ENCODE peak calls at places on chromosomes 11 and 22, in ten cellular contexts. D is fibroblast of the aortic adventitia, U is A549, C is BJ, O is astrocyte, Q is AG09319, V is stomach, I is colonic mucosa, K is Calu3, F is natural killer cell. T is an unnamed sample.

GRCh38 chr11:19394525-19395016 is 153.8 kb upstream of the E2F8 start:
- DNase-seq in U (no peak), O (no peak), D (no peak), I (no peak), K (no peak), C (no peak), Q (no peak), F (no peak), V (no peak), T (no peak)

GRCh38 chr22:36331306-36331911 is 56.4 kb downstream of the MYH9 start:
- DNase-seq in F (peak), D (peak), U (peak), Q (no peak), C (peak), O (peak), V (peak), K (peak), I (peak), T (peak)

GRCh38 chr11:43950323-43950855 is 8.0 kb downstream of the C11orf96 start:
- DNase-seq in V (no peak), D (no peak), O (no peak), K (peak), Q (no peak), C (no peak), F (no peak), I (no peak), U (no peak), T (no peak)

GRCh38 chr11:22466809-22467208 is 128.6 kb downstream of the SLC17A6 start:
- DNase-seq in Q (peak), F (no peak), U (peak), V (no peak), O (peak), D (peak), K (no peak), C (peak), I (no peak), T (no peak)

GRCh38 chr11:114274637-114275036 is 21.6 kb upstream of the NNMT start:
- DNase-seq in V (no peak), U (no peak), O (no peak), D (no peak), I (no peak), Q (no peak), F (no peak), C (no peak), K (no peak), T (no peak)

GRCh38 chr22:24096401-24097115 is 84.7 kb upstream of the SUSD2 start:
- DNase-seq in Q (no peak), D (no peak), K (no peak), F (no peak), C (no peak), I (no peak), O (no peak), U (no peak), V (no peak), T (no peak)

GRCh38 chr11:44684886-44685285 is 41.9 kb upstream of the TSPAN18 start:
- DNase-seq in O (no peak), K (no peak), V (no peak), D (no peak), U (no peak), I (no peak), F (no peak), C (no peak), Q (no peak), T (no peak)

GRCh38 chr22:35437038-35437437 is 37.1 kb downstream of the MCM5 start:
- DNase-seq in C (no peak), V (no peak), D (no peak), O (no peak), F (no peak), U (peak), K (peak), I (no peak), Q (no peak), T (no peak)

GRCh38 chr11:82701847-82702520 is 31.7 kb downstream of the FAM181B start:
- DNase-seq in V (no peak), K (peak), I (peak), O (no peak), F (no peak), Q (no peak), D (peak), C (no peak), U (peak), T (peak)

GRCh38 chr11:70731670-70732492 is 333.6 kb downstream of the CTTN start:
- DNase-seq in C (no peak), F (no peak), I (no peak), D (no peak), U (no peak), O (no peak), V (no peak), K (no peak), Q (no peak), T (no peak)

GRCh38 chr11:29914203-29914930 is 102.5 kb downstream of the KCNA4 start:
- DNase-seq in I (no peak), Q (no peak), O (no peak), K (no peak), V (no peak), D (no peak), U (no peak), C (no peak), F (no peak), T (no peak)

GRCh38 chr11:32982626-32983025 is 33.1 kb upstream of the DEPDC7 start:
- DNase-seq in O (no peak), V (no peak), D (no peak), I (no peak), Q (no peak), U (no peak), C (no peak), K (no peak), F (no peak), T (no peak)

GRCh38 chr11:18394928-18395734 is 768 bp downstream of the LDHA start:
- DNase-seq in D (no peak), I (peak), O (peak), V (peak), Q (no peak), F (no peak), U (peak), C (no peak), K (no peak), T (no peak)

GRCh38 chr22:45776313-45776585 is 104.6 kb downstream of the ATXN10 start:
- DNase-seq in K (no peak), O (no peak), C (no peak), Q (no peak), D (no peak), V (no peak), F (no peak), I (no peak), U (no peak), T (no peak)

GRCh38 chr11:128776434-128777284 is 82.8 kb downstream of the FLI1 start:
- DNase-seq in K (peak), C (no peak), I (no peak), Q (no peak), F (no peak), V (peak), O (no peak), U (peak), D (peak), T (no peak)

GRCh38 chr11:122910775-122911174 is 28.2 kb downstream of the JHY start:
- DNase-seq in V (no peak), D (peak), U (peak), K (no peak), I (no peak), C (no peak), O (peak), F (no peak), Q (no peak), T (peak)

GRCh38 chr11:68216171-68216938 is 3.3 kb upstream of the KMT5B start:
- DNase-seq in F (no peak), O (no peak), U (no peak), I (peak), K (peak), C (no peak), V (peak), D (no peak), Q (no peak), T (no peak)

GRCh38 chr11:129639300-129639699 is 176.3 kb upstream of the TMEM45B start:
- DNase-seq in K (peak), U (peak), Q (peak), V (no peak), C (peak), I (no peak), O (peak), D (peak), F (no peak), T (peak)

GRCh38 chr11:103228807-103229206 is 119.6 kb downstream of the DYNC2H1 start:
- DNase-seq in F (no peak), V (no peak), U (no peak), I (no peak), C (no peak), K (no peak), O (no peak), Q (no peak), D (no peak), T (no peak)

GRCh38 chr11:118635237-118635591 is 27.8 kb downstream of the PHLDB1 start:
- DNase-seq in O (no peak), D (no peak), V (no peak), I (no peak), C (no peak), U (no peak), K (no peak), Q (no peak), F (no peak), T (no peak)

GRCh38 chr22:45298934-45299505 is 10.7 kb upstream of the FAM118A start:
- DNase-seq in K (no peak), D (no peak), V (no peak), I (no peak), Q (no peak), F (no peak), C (no peak), U (no peak), O (no peak), T (no peak)

GRCh38 chr11:128156486-128156885 is 430.9 kb downstream of the ETS1 start:
- DNase-seq in C (no peak), Q (no peak), D (no peak), U (no peak), I (no peak), K (no peak), V (no peak), O (peak), F (no peak), T (no peak)

GRCh38 chr11:15638386-15638787 is 523.7 kb downstream of the INSC start:
- DNase-seq in I (peak), Q (no peak), O (no peak), C (no peak), K (no peak), V (no peak), F (no peak), U (no peak), D (no peak), T (no peak)

GRCh38 chr11:44243633-44244343 is 66.2 kb downstream of the ALX4 start:
- DNase-seq in I (no peak), K (no peak), D (peak), U (peak), Q (no peak), V (no peak), F (no peak), C (no peak), O (peak), T (peak)

GRCh38 chr11:76690736-76691135 is 20.2 kb upstream of the LRRC32 start:
- DNase-seq in K (no peak), I (no peak), D (peak), U (no peak), V (no peak), F (no peak), Q (peak), O (no peak), C (peak), T (no peak)

GRCh38 chr11:83033972-83034672 is 37.6 kb downstream of the RAB30 start:
- DNase-seq in K (peak), O (peak), C (peak), Q (peak), D (peak), I (peak), U (no peak), F (no peak), V (peak), T (peak)

GRCh38 chr22:36986242-36986821 is 32.9 kb downstream of the TST start:
- DNase-seq in Q (no peak), F (no peak), K (peak), I (peak), O (no peak), U (peak), V (peak), D (no peak), C (no peak), T (no peak)

GRCh38 chr11:17986007-17986710 is 26.7 kb downstream of the SERGEF start:
- DNase-seq in C (peak), Q (peak), O (peak), F (no peak), V (no peak), D (peak), I (no peak), U (no peak), K (no peak), T (peak)

GRCh38 chr22:43017525-43018290 is 2.8 kb upstream of the PACSIN2 start:
- DNase-seq in F (no peak), U (no peak), K (no peak), D (no peak), V (no peak), O (no peak), I (no peak), Q (no peak), C (no peak), T (no peak)

GRCh38 chr11:68481579-68482240 is 21.2 kb downstream of the PPP6R3 start:
- DNase-seq in I (no peak), O (no peak), K (no peak), D (no peak), F (no peak), U (no peak), V (no peak), C (no peak), Q (no peak), T (no peak)

GRCh38 chr11:2701898-2702434 is 2.2 kb upstream of the KCNQ1OT1 start:
- DNase-seq in C (no peak), O (no peak), F (no peak), Q (no peak), V (no peak), D (no peak), I (no peak), K (no peak), U (no peak), T (no peak)

GRCh38 chr11:7927635-7928034 is 3.4 kb downstream of the OR10A6 start:
- DNase-seq in K (no peak), O (no peak), F (no peak), D (peak), C (no peak), V (no peak), U (no peak), I (no peak), Q (no peak), T (no peak)

GRCh38 chr11:2899080-2899783 is 13.7 kb upstream of the CDKN1C start:
- DNase-seq in Q (no peak), K (no peak), V (no peak), F (no peak), U (no peak), I (no peak), D (no peak), C (no peak), O (no peak), T (no peak)

GRCh38 chr11:123559418-123559817 is 95.0 kb downstream of the SCN3B start:
- DNase-seq in F (no peak), D (peak), U (no peak), O (no peak), C (no peak), K (no peak), I (no peak), Q (no peak), V (no peak), T (peak)

DNA sequence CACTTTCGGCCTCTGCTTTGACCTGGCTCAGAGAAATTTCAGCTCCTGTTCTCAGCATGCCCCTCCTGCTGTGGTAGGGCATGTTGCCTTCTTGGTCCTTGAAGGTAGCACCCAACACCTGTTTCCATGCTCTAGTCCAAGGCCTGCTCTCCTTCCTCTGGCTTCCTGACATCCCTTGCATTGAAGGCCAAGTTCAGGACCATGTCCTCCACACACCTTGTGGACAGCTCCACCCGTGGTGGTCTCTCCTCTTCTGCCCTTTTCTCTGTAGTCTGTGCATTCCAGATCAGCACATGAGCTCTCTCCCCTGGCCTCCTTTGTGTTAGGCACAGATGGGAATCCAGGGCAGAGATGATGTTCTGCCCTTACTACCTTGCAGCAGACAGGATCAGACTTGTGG is 225.3 kb downstream of the ADAMTS15 start:
- DNase-seq in F (no peak), U (no peak), C (no peak), K (no peak), O (no peak), D (peak), V (no peak), I (no peak), Q (no peak), T (no peak)
- TF ChIP-seq CTCF in F (no peak), U (no peak), C (no peak), K (no peak), O (no peak), D (no peak), V (no peak), I (no peak), Q (no peak), T (no peak)

DNA sequence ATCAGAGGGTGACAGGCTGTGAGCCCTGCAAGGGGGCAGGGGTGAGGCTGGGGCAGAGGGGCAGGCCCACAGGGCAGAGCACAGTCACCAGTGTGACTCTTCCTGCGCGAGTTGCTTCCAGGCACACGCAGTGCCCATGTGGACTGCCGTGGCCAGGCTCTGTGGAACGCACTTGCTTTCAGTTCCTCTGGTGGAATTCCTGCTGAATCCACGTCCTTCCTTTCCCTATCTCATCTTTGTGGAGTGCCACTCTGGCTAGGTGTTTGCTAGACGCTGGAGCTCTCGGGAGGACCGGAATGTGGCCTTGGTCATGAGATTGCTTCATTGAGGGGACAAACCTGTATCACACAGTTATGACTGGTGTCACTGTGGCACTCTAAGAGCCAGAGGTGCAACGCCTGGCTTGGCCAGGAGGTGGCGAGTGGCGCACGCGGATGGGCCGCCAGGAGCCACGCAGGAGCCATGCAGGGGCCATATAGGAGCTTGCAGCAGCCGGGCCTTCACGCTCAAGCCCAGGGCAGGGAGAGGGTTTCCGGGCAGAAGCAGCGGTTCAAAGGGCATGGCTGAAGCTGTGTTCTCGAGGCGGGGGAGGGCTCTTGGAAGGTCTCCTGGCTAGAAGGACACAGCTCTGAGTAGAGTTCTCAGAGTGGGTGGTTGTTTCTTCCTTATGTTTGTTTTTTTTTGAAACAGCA is 36.1 kb downstream of the TBC1D22A start:
- DNase-seq in F (peak), V (peak), O (peak), Q (no peak), I (peak), C (no peak), D (peak), K (peak), U (peak), T (peak)
- TF ChIP-seq CTCF in F (peak), V (peak), O (peak), Q (peak), I (peak), C (peak), D (peak), K (peak), U (peak), T (peak)

GRCh38 chr11:107682182-107682971 is 29.5 kb downstream of the SLN start:
- DNase-seq in I (no peak), O (no peak), Q (no peak), F (no peak), U (no peak), D (no peak), K (no peak), C (no peak), V (no peak), T (no peak)

GRCh38 chr11:107688322-107688918 is 23.4 kb downstream of the SLN start:
- DNase-seq in C (no peak), O (no peak), V (no peak), K (no peak), F (no peak), U (no peak), D (peak), I (no peak), Q (no peak), T (no peak)

GRCh38 chr11:107683070-107683469 is 28.8 kb downstream of the SLN start:
- DNase-seq in I (no peak), V (no peak), K (no peak), Q (no peak), F (no peak), C (no peak), U (no peak), D (no peak), O (no peak), T (no peak)

GRCh38 chr11:107679255-107680024 is 32.4 kb downstream of the SLN start:
- DNase-seq in V (no peak), D (no peak), F (no peak), O (no peak), K (no peak), U (no peak), C (no peak), I (no peak), Q (no peak), T (no peak)

GRCh38 chr11:107683807-107684206 is 28.0 kb downstream of the SLN start:
- DNase-seq in Q (no peak), V (no peak), U (peak), F (no peak), I (no peak), O (no peak), D (no peak), K (no peak), C (no peak), T (no peak)
- TF ChIP-seq CTCF in Q (peak), V (no peak), U (no peak), F (no peak), I (no peak), O (peak), D (peak), K (peak), C (peak), T (peak)

DNA sequence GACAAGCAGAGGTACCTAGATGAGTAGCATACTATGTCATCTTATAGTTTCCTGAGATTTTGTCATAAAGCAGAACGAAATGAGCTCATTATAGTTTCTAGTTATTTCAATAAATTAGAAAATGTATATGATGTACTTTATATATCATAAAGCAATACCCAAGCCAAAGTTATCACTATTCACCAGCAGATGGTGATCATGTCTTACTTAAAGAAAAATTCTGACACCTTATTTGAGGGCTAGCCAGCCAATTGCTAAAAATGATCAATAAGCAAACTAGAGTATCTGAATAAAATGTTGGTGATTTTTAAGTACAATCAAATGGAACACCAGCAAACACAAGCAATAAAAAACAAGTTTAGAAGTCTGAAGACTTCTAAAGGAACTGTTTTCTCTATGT is 44.1 kb downstream of the RSF1 start:
- DNase-seq in I (no peak), O (no peak), D (peak), U (peak), Q (no peak), F (no peak), V (no peak), C (no peak), K (no peak), T (peak)
- TF ChIP-seq CTCF in I (no peak), O (peak), D (peak), U (peak), Q (no peak), F (peak), V (peak), C (peak), K (no peak), T (peak)

DNA sequence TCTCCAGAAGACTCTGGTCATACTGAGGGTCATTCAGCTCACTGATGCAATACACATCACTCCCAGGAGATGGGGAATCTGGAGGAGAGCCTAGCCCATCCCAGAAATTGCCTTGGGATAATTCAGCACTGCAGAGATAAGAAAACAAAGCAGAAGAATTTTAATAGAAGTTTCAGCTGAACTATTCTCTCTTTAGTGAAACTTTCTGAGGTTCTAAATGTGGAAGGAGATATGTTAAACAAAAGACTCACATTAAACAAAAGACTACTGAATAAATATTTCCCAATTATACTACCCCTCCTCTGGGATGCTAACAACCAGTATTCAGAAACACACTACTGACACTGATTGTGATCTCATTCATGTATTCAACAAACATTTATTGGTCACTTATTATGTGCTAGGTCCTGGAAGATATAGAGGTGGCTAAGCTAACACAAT is 47.8 kb downstream of the C2CD3 start:
- DNase-seq in V (no peak), D (peak), F (no peak), U (peak), I (no peak), O (peak), K (no peak), C (no peak), Q (no peak), T (no peak)
- TF ChIP-seq CTCF in V (no peak), D (peak), F (no peak), U (no peak), I (no peak), O (no peak), K (no peak), C (peak), Q (peak), T (peak)